ENCODE peak calls at places on chromosomes 13 and 19, in five cellular contexts. W is IMR-90, D is tibial nerve, C is small intestine, I is pancreas. N is an unnamed sample.

GRCh38 chr13:75760182-75760981 is 124.3 kb downstream of the LMO7 start:
- DNase-seq in W (peak; percentile 33), D (no peak), C (peak; percentile 98), I (peak; percentile 68), N (peak; percentile 49)

GRCh38 chr19:40519352-40520322 is 52.8 kb downstream of the SPTBN4 start:
- DNase-seq in W (peak; percentile 40), D (no peak), C (peak; percentile 36), I (no peak), N (no peak)

GRCh38 chr19:34269489-34269888 is 15.1 kb downstream of the GARRE1 start:
- DNase-seq in W (no peak), D (no peak), C (no peak), I (no peak), N (no peak)

GRCh38 chr13:30079501-30079900 is 227.8 kb downstream of the KATNAL1 start:
- DNase-seq in W (no peak), D (no peak), C (no peak), I (no peak), N (no peak)

GRCh38 chr13:76884167-76884566 is 2.0 kb downstream of the KCTD12 start:
- DNase-seq in W (no peak), D (peak; percentile 18), C (no peak), I (peak; percentile 31), N (peak; percentile 14)

GRCh38 chr19:45670670-45671453 is 2.8 kb downstream of the GIPR start:
- DNase-seq in W (peak; percentile 72), D (no peak), C (peak; percentile 91), I (peak; percentile 95), N (no peak)

GRCh38 chr13:49435992-49436391 is 7.9 kb downstream of the CAB39L start:
- DNase-seq in W (peak; percentile 44), D (no peak), C (no peak), I (no peak), N (no peak)

GRCh38 chr13:77415253-77416127 is 88.6 kb upstream of the MYCBP2 start:
- DNase-seq in W (no peak), D (no peak), C (no peak), I (no peak), N (no peak)

GRCh38 chr13:113411216-113412023 is 41.9 kb downstream of the ADPRHL1 start:
- DNase-seq in W (peak; percentile 99), D (no peak), C (no peak), I (no peak), N (no peak)

GRCh38 chr13:46170687-46171086 is 11.3 kb downstream of the LCP1 start:
- DNase-seq in W (no peak), D (no peak), C (no peak), I (no peak), N (no peak)

GRCh38 chr19:6164906-6165531 is 29.6 kb downstream of the ACSBG2 start:
- DNase-seq in W (no peak), D (no peak), C (no peak), I (no peak), N (no peak)

DNA sequence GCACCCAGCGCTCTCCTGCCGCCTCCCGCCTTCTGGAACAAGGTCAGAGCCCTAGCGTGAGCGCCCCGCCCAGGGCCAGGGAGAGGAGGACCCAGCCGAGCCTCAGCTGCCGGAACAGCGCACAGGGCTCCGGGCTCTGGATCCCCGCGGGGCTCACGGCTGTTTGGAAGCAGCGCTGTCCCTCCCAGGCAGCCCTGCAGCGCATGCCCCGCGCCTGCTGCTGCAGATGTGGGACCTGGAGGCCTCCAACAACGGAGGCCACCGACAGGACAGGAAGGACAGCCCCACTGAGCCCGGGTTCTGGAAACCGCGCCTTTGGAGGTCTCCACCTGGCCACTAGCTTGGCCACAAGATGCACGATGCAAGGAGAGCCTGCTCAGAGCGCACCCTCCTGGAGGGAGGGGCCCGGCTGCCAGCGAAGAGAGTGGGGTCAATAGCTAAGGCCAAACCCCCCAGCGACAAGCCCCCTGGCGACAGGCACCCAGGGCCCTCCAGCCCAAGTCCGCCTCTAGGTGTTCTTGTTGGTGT is 12.6 kb downstream of the ZSCAN18 start:
- DNase-seq in W (no peak), D (no peak), C (no peak), I (no peak), N (no peak)
- H3K9me3 ChIP-seq in W (peaks cover 82% of the 10 kb centered on the region), D (peaks cover 98% of the 10 kb centered on the region), C (peaks cover 7% of the 10 kb centered on the region), I (no peaks in the 10 kb centered on the region), N (peaks cover 91% of the 10 kb centered on the region)

GRCh38 chr19:5133986-5134595 is 165.2 kb downstream of the KDM4B start:
- DNase-seq in W (no peak), D (no peak), C (no peak), I (no peak), N (no peak)

GRCh38 chr19:5137114-5137513 is 168.2 kb downstream of the KDM4B start:
- DNase-seq in W (no peak), D (no peak), C (no peak), I (no peak), N (no peak)

GRCh38 chr19:5132698-5133651 is 164.1 kb downstream of the KDM4B start:
- DNase-seq in W (no peak), D (no peak), C (no peak), I (no peak), N (no peak)

GRCh38 chr19:5136060-5136855 is 167.3 kb downstream of the KDM4B start:
- DNase-seq in W (no peak), D (no peak), C (no peak), I (no peak), N (no peak)

DNA sequence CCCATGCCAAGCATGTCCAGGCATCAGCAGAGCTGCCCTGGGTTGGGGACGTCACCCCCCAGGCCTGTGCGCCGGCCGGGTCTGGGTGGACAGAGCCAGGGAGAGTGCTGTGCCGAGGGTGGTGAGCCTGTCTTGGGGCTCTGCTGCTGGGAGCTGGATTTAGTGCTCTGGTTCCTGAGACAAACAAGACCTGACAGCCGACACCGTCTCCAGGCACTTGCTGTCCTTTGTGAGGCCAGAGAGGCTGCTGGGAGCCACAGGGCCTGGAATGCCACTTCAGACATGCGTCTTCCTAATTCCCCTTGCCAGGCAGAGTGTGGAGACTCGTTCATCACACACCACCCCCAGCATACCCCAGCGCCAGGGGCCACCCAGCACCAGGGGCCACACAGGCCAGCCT is 165.8 kb downstream of the KDM4B start:
- DNase-seq in W (no peak), D (no peak), C (no peak), I (no peak), N (no peak)
- H3K27ac ChIP-seq in W (no peak overlapping the region), D (no peak overlapping the region), C (no peak overlapping the region), I (no peak overlapping the region), N (no peak overlapping the region)

GRCh38 chr19:18117692-18118378 is 20.3 kb downstream of the MAST3 start:
- DNase-seq in W (peak; percentile 73), D (peak; percentile 79), C (peak; percentile 88), I (peak; percentile 96), N (peak; percentile 95)
- H3K4me3 ChIP-seq in W (peak overlapping the region; percentile 61), D (peak overlapping the region; percentile 78), C (peak overlapping the region; percentile 84), I (peak overlapping the region; percentile 61), N (peak overlapping the region; percentile 71)

GRCh38 chr13:40876020-40876738 is 86.8 kb downstream of the SLC25A15 start:
- DNase-seq in W (no peak), D (no peak), C (no peak), I (no peak), N (no peak)

GRCh38 chr13:40878321-40878720 is 88.9 kb downstream of the SLC25A15 start:
- DNase-seq in W (peak; percentile 7), D (no peak), C (no peak), I (no peak), N (no peak)

GRCh38 chr13:40874138-40874776 is 84.8 kb downstream of the SLC25A15 start:
- DNase-seq in W (no peak), D (no peak), C (no peak), I (no peak), N (no peak)

GRCh38 chr13:40875583-40875982 is 86.2 kb downstream of the SLC25A15 start:
- DNase-seq in W (no peak), D (no peak), C (no peak), I (no peak), N (no peak)

GRCh38 chr13:40875048-40875447 is 85.6 kb downstream of the SLC25A15 start:
- DNase-seq in W (no peak), D (no peak), C (no peak), I (no peak), N (no peak)
- H3K9me3 ChIP-seq in W (peaks cover 33% of the 10 kb centered on the region), D (peaks cover 81% of the 10 kb centered on the region), C (no peaks in the 10 kb centered on the region), I (no peaks in the 10 kb centered on the region), N (peaks cover 7% of the 10 kb centered on the region)

GRCh38 chr19:38706792-38707511 is 37.3 kb downstream of the CAPN12 start:
- DNase-seq in W (no peak), D (no peak), C (no peak), I (no peak), N (no peak)
- H3K27ac ChIP-seq in W (peak overlapping the region; percentile 25), D (peak overlapping the region; percentile 80), C (peak overlapping the region; percentile 15), I (peak overlapping the region; percentile 60), N (no peak overlapping the region)

DNA sequence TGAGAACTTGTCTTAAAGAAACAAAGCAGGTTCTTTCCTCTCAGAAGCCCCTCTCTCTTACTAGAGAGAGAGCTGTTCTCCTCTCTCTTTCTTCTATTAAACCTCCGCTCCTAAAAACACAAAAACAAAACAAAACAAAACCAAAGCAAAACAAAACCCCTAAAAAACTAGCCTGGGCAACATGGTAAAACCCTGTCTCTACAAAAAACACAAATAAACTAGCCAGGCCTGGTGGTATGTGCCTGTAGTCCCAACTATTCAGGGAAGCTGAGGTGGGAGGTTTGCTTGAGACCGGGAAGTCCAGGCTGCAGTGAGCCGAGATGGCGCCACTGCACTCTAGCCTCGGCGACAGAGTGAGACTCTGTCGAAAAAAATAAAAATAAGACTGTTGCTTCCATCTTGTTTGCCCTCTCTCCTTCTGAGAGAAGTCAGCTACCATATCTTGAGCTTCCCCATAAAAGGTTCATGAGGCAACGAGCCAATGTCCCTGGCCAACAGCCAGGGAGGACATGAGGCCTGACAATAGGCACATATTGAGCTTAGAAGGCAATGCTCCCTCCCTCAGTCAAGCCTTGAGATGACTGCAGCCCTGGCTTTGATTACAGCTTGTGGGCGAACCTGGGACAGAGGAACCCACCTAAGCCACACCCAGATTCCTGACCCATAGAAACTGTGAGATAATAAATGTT is 17.5 kb upstream of the FLT3 start:
- DNase-seq in W (no peak), D (no peak), C (peak; percentile 45), I (peak; percentile 37), N (no peak)
- H3K4me3 ChIP-seq in W (no peak overlapping the region), D (no peak overlapping the region), C (no peak overlapping the region), I (no peak overlapping the region), N (no peak overlapping the region)

DNA sequence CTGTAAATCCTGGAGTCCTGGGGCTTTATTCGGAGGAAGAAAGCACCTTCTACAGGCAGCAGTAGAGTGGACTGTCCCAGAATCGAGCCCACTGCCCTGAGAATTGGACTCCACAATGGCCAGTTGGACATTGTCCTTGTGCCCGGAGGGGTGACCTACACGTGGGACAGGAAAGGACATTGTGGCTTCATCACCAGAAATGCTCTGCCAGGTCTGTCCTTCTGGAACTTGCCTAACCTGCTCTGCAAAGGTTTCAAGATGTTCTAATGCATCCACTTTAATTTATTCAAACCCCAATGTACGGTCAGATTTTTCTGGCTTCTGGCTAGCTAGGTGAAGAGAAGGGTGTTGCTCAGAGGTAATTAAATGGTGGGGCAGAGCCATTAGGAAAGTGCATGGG is 32.4 kb upstream of the SPATA13 start:
- DNase-seq in W (no peak), D (no peak), C (no peak), I (no peak), N (no peak)
- H3K9me3 ChIP-seq in W (peaks cover 7% of the 10 kb centered on the region), D (peaks cover 12% of the 10 kb centered on the region), C (no peaks in the 10 kb centered on the region), I (no peaks in the 10 kb centered on the region), N (no peaks in the 10 kb centered on the region)

N was measured in naive thymus-derived CD4-positive, alpha-beta T cell.